ENCODE peak calls at places on chromosomes 1 and 21, in four cellular contexts. D, E, B and C are unnamed samples.

GRCh38 chr1:59520759-59521442 is 224.0 kb downstream of the FGGY start:
- DNase-seq in B (peak; percentile 91), E (no peak), D (no peak), C (no peak)

GRCh38 chr1:201556841-201557571 is 18.1 kb downstream of the NAV1 start:
- DNase-seq in D (no peak), E (no peak), B (peak; percentile 30), C (no peak)

GRCh38 chr1:221494670-221495069 is 247.2 kb downstream of the DUSP10 start:
- DNase-seq in D (no peak), E (no peak), B (peak; percentile 31), C (no peak)

GRCh38 chr1:40820251-40820797 is 36.7 kb downstream of the KCNQ4 start:
- DNase-seq in E (no peak), D (no peak), B (no peak), C (no peak)

GRCh38 chr1:214475746-214476145 is 75.7 kb downstream of the PTPN14 start:
- DNase-seq in D (no peak), E (no peak), B (no peak), C (no peak)

GRCh38 chr1:218171302-218171893 is 113.7 kb upstream of the RRP15 start:
- DNase-seq in B (peak; percentile 69), E (no peak), D (no peak), C (no peak)

GRCh38 chr1:232377494-232377770 is 252.5 kb downstream of the SIPA1L2 start:
- DNase-seq in B (peak; percentile 60), E (no peak), D (no peak), C (no peak)

GRCh38 chr1:184456189-184456588 is 69.4 kb downstream of the C1orf21 start:
- DNase-seq in E (no peak), D (no peak), B (no peak), C (no peak)

GRCh38 chr1:93593868-93594602 is 87.6 kb downstream of the BCAR3 start:
- DNase-seq in E (no peak), D (no peak), B (no peak), C (no peak)

GRCh38 chr1:47917696-47918095 is 79.5 kb downstream of the TRABD2B start:
- DNase-seq in D (no peak), B (no peak), E (no peak), C (no peak)

GRCh38 chr1:201480231-201481003 is 11.4 kb upstream of the PHLDA3 start:
- DNase-seq in D (peak; percentile 73), E (peak; percentile 32), B (peak; percentile 69), C (peak; percentile 60)

GRCh38 chr1:53860967-53861411 is 22.9 kb upstream of the NDC1 start:
- DNase-seq in D (peak; percentile 44), E (peak; percentile 13), B (peak; percentile 64), C (peak; percentile 6)

GRCh38 chr1:53378932-53379661 is 51.2 kb upstream of the LRP8 start:
- DNase-seq in B (no peak), D (no peak), E (no peak), C (no peak)

GRCh38 chr1:33709780-33710713 is 153.8 kb upstream of the HMGB4 start:
- DNase-seq in E (no peak), B (peak; percentile 61), D (peak; percentile 22), C (no peak)

GRCh38 chr1:53807916-53808315 is 30.2 kb downstream of the NDC1 start:
- DNase-seq in E (no peak), B (no peak), D (no peak), C (no peak)

GRCh38 chr1:121445677-121446076 is 260.9 kb downstream of the SRGAP2C start:
- DNase-seq in D (no peak), E (no peak), B (no peak), C (no peak)

GRCh38 chr1:151716771-151717631 is at the start of gene CELF3:
- DNase-seq in B (peak; percentile 21), D (peak; percentile 80), E (no peak), C (no peak)

GRCh38 chr1:88920845-88921244 is 29.5 kb upstream of the GTF2B start:
- DNase-seq in B (no peak), D (no peak), E (no peak), C (no peak)

GRCh38 chr1:157952601-157953000 is 40.8 kb upstream of the KIRREL1 start:
- DNase-seq in B (no peak), D (no peak), E (no peak), C (no peak)

GRCh38 chr21:35138665-35139381 is 89.7 kb upstream of the RUNX1 start:
- DNase-seq in E (no peak), D (no peak), B (peak; percentile 85), C (no peak)

GRCh38 chr1:2468540-2468939 is 7.5 kb upstream of the PLCH2 start:
- DNase-seq in B (no peak), D (no peak), E (no peak), C (no peak)

GRCh38 chr1:210123924-210124589 is 108.5 kb upstream of the SERTAD4 start:
- DNase-seq in B (peak; percentile 82), E (no peak), D (no peak), C (no peak)

GRCh38 chr21:28427356-28428022 is 565.2 kb downstream of the LTN1 start:
- DNase-seq in B (peak; percentile 65), E (no peak), D (no peak), C (no peak)

GRCh38 chr1:77989762-77990161 is 10.9 kb upstream of the FUBP1 start:
- DNase-seq in E (no peak), D (no peak), B (no peak), C (no peak)

GRCh38 chr1:32724678-32725594 is 22.4 kb upstream of the SYNC start:
- DNase-seq in B (peak; percentile 96), D (peak; percentile 33), E (no peak), C (no peak)